ENCODE peak calls at places on chromosomes 1 and 21, in four cellular contexts. U, R, E and L are unnamed samples.
A peak's percentile ranks its signal among the peaks of the same experiment; 100 is the strongest.

GRCh38 chr21:33339135-33339534 is 14.4 kb downstream of the IFNAR1 start:
- DNase-seq in E (no peak), R (no peak), U (no peak), L (no peak)

GRCh38 chr1:110787328-110788071 is 85.4 kb upstream of the CD53 start:
- DNase-seq in U (peak; percentile 76), E (no peak), R (no peak), L (no peak)

GRCh38 chr1:231557411-231557810 is 28.9 kb downstream of the TSNAX start:
- DNase-seq in E (no peak), U (no peak), R (no peak), L (no peak)

GRCh38 chr21:35220301-35220700 is 171.2 kb upstream of the RUNX1 start:
- DNase-seq in U (no peak), E (no peak), R (no peak), L (no peak)

GRCh38 chr1:41810446-41810845 is 108.3 kb downstream of the HIVEP3 start:
- DNase-seq in U (no peak), E (peak; percentile 56), R (peak; percentile 67), L (no peak)

GRCh38 chr1:93056214-93056613 is 22.9 kb upstream of the MTF2 start:
- DNase-seq in R (peak; percentile 51), E (peak; percentile 27), U (no peak), L (peak; percentile 29)

GRCh38 chr21:16169102-16169511 is 439.3 kb downstream of the USP25 start:
- DNase-seq in E (no peak), R (no peak), U (no peak), L (no peak)

GRCh38 chr21:29095203-29095602 is 21.8 kb upstream of the CCT8 start:
- DNase-seq in U (no peak), E (no peak), R (no peak), L (no peak)

GRCh38 chr1:85578321-85579295 is 2.0 kb upstream of the CCN1 start:
- DNase-seq in U (no peak), R (peak; percentile 29), E (no peak), L (peak; percentile 40)

GRCh38 chr1:186780081-186780480 is 48.7 kb upstream of the PLA2G4A start:
- DNase-seq in R (no peak), U (no peak), E (no peak), L (no peak)

GRCh38 chr1:12368646-12369045 is 138.8 kb downstream of the VPS13D start:
- DNase-seq in U (no peak), E (no peak), R (no peak), L (peak; percentile 39)

GRCh38 chr21:42601656-42602055 is 51.8 kb upstream of the PDE9A start:
- DNase-seq in R (no peak), U (no peak), E (no peak), L (no peak)

GRCh38 chr1:153963850-153964331 is 554 bp upstream of the SLC39A1 start:
- DNase-seq in R (peak; percentile 83), U (no peak), E (no peak), L (peak; percentile 52)

GRCh38 chr1:19435851-19436465 is 49.4 kb downstream of the CAPZB start:
- DNase-seq in E (no peak), U (no peak), R (no peak), L (peak; percentile 44)

GRCh38 chr1:204358605-204359004 is 1.1 kb downstream of the PLEKHA6 start:
- DNase-seq in E (no peak), R (no peak), U (no peak), L (no peak)

GRCh38 chr1:204359131-204359473 is 627 bp downstream of the PLEKHA6 start:
- DNase-seq in E (no peak), U (no peak), R (peak; percentile 66), L (no peak)

GRCh38 chr1:204358145-204358544 is 1.6 kb downstream of the PLEKHA6 start:
- DNase-seq in R (no peak), E (no peak), U (no peak), L (no peak)

GRCh38 chr1:204356997-204357396 is 2.7 kb downstream of the PLEKHA6 start:
- DNase-seq in U (no peak), E (no peak), R (no peak), L (no peak)

GRCh38 chr1:204357551-204357950 is 2.2 kb downstream of the PLEKHA6 start:
- DNase-seq in R (no peak), U (no peak), E (peak; percentile 46), L (no peak)
- TF ChIP-seq ATF3 in R (no peak), U (no peak), E (no peak), L (no peak)

GRCh38 chr1:234357831-234358230 is 15.4 kb upstream of the COA6 start:
- DNase-seq in U (no peak), E (no peak), R (no peak), L (no peak)
- TF ChIP-seq EP300 in U (no peak), E (no peak), R (no peak), L (no peak)

GRCh38 chr1:228275435-228276342 is 67.8 kb downstream of the OBSCN start:
- DNase-seq in E (peak; percentile 98), R (peak; percentile 91), U (peak; percentile 37), L (no peak)
- TF ChIP-seq ATF3 in E (no peak), R (no peak), U (no peak), L (no peak)

GRCh38 chr1:238141295-238141694 is 250.6 kb upstream of the ZP4 start:
- DNase-seq in R (no peak), U (no peak), E (no peak), L (no peak)
- TF ChIP-seq EP300 in R (no peak), U (no peak), E (no peak), L (no peak)

GRCh38 chr1:245654460-245655050 is 499.8 kb downstream of the KIF26B start:
- DNase-seq in U (no peak), R (no peak), E (no peak), L (no peak)
- TF ChIP-seq ATF3 in U (no peak), R (no peak), E (no peak), L (no peak)